ENCODE peak calls at places on chromosomes 16 and 17, in six cellular contexts. Q is cardiac muscle cell; J is pancreas; G is mesendoderm; L is CD4-positive, alpha-beta memory T cell; U is CD4-positive, CD25-positive, alpha-beta regulatory T cell. Y is an unnamed sample. For H3K4me1, the result is how much of the 10 kb centered on the place peaks cover.

GRCh38 chr17:57993471-57994365 is 5.7 kb upstream of the VEZF1 start:
- DNase-seq in Q (no peak), J (no peak), G (no peak), L (no peak), U (no peak), Y (no peak)

GRCh38 chr17:67555855-67556254 is 161.9 kb upstream of the NOL11 start:
- DNase-seq in Q (no peak), J (no peak), G (no peak), L (no peak), U (no peak), Y (no peak)

GRCh38 chr16:17286443-17286842 is 184.3 kb downstream of the XYLT1 start:
- DNase-seq in Q (no peak), J (no peak), G (no peak), L (no peak), U (no peak), Y (no peak)

GRCh38 chr17:82065193-82065637 is 389 bp downstream of the DUS1L start:
- DNase-seq in Q (peak), J (no peak), G (no peak), L (no peak), U (no peak), Y (no peak)

GRCh38 chr16:5709889-5710288 is 612.3 kb upstream of the EEF2KMT start:
- DNase-seq in Q (no peak), J (no peak), G (peak), L (no peak), U (no peak), Y (no peak)

GRCh38 chr17:7355053-7355452 is at the start of gene TMEM95:
- DNase-seq in Q (no peak), J (peak), G (no peak), L (no peak), U (no peak), Y (no peak)

GRCh38 chr17:78658281-78658785 is 81.1 kb upstream of the DNAH17 start:
- DNase-seq in Q (no peak), J (no peak), G (no peak), L (no peak), U (no peak), Y (no peak)

GRCh38 chr16:8850279-8850885 is 18.4 kb downstream of the CARHSP1 start:
- DNase-seq in Q (peak), J (no peak), G (no peak), L (no peak), U (no peak), Y (no peak)

DNA sequence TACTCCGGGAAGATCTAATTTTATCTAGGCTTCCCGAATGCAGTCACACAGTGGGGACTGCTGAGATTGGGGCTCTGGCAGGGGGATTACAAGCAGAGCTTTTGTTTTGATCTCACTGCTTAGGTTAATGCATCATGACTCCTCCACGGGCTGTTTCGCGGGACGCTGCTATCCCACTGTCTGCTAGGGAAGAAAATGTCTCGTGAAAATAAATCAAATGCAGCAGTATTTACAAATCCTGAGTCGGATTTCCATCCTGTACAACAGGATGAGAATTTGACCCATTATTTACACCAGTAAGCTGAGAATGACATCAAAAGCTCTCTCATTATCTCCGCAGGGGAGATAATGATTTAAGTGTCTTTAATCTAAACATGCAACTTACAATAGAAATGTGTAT is 83.7 kb downstream of the CDH11 start:
- DNase-seq in Q (no peak), J (no peak), G (peak), L (no peak), U (no peak), Y (no peak)
- H3K27ac ChIP-seq in Q (no peak), J (no peak), G (no peak), L (no peak), U (no peak), Y (no peak)

GRCh38 chr16:57481421-57481820 is 4.9 kb downstream of the DOK4 start:
- DNase-seq in Q (no peak), J (no peak), G (no peak), L (no peak), U (no peak), Y (no peak)

GRCh38 chr16:57480754-57481230 is 5.5 kb downstream of the DOK4 start:
- DNase-seq in Q (no peak), J (no peak), G (no peak), L (no peak), U (no peak), Y (no peak)

GRCh38 chr16:57484515-57485005 is 1.7 kb downstream of the DOK4 start:
- DNase-seq in Q (no peak), J (no peak), G (no peak), L (no peak), U (no peak), Y (no peak)

GRCh38 chr16:57483725-57484514 is 2.4 kb downstream of the DOK4 start:
- DNase-seq in Q (no peak), J (no peak), G (no peak), L (no peak), U (no peak), Y (no peak)

GRCh38 chr16:57482845-57483545 is 3.3 kb downstream of the DOK4 start:
- DNase-seq in Q (no peak), J (peak), G (no peak), L (no peak), U (no peak), Y (no peak)
- H3K4me1 ChIP-seq in Q (half or more), J (under half), G (under half), L (under half), U (under half), Y (under half)

DNA sequence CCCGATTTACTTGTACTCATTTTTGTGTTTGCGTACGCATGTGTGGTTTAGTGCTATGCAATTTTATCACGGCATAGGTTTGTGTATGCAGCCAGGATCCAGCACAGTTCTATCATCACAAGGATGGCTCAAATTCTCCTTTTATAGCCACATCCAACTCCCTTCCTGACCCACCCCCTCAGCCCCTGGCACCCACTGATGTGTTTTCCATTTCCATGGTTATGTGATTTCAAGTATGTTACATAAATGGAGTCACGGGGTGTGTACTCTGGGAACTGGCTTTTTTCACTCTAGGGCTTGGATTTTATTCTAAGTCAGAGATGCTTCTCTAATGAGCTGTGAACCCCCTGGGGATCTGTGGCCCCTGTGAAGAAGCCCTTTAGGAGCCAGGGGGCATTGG is 16.8 kb downstream of the IL4R start:
- DNase-seq in Q (peak), J (no peak), G (peak), L (no peak), U (no peak), Y (no peak)
- H3K27ac ChIP-seq in Q (no peak), J (peak), G (no peak), L (no peak), U (no peak), Y (peak)

DNA sequence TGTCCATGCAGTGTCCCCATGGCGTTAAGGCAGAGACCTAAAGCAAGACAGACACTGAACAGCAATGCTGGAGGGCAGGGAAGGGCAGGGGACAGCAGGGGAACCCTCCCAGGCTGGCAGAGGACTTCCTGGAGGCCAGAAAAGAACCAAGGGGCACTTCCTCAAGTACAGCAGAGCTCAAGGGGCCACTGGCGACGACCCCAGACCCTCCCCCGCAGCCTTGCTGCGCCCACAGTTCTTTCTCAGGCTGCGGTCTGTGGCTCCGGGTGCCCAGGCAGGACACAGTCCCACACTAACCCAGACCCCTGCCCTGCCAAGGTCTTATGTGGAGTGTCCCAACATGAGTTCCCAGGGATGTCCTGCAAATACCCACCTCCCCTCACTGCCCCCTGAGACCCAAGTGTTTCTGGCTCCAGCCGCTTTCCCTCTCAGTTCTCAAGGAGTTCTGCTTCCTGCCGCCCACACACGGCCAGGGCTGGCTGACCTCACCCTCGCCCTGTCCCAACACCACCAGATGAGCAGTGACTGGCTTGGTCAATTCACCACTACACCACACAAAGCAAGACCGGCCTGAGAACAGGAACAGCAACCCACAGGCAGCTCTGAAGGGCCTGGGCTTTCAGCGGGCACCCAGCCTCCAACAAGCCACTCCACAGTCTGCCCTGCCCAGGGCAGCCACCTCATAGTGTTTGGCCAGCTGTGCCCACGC is 4.1 kb downstream of the CLCN7 start:
- DNase-seq in Q (peak), J (no peak), G (no peak), L (no peak), U (no peak), Y (no peak)
- H3K4me1 ChIP-seq in Q (under half), J (under half), G (under half), L (under half), U (under half), Y (under half)

DNA sequence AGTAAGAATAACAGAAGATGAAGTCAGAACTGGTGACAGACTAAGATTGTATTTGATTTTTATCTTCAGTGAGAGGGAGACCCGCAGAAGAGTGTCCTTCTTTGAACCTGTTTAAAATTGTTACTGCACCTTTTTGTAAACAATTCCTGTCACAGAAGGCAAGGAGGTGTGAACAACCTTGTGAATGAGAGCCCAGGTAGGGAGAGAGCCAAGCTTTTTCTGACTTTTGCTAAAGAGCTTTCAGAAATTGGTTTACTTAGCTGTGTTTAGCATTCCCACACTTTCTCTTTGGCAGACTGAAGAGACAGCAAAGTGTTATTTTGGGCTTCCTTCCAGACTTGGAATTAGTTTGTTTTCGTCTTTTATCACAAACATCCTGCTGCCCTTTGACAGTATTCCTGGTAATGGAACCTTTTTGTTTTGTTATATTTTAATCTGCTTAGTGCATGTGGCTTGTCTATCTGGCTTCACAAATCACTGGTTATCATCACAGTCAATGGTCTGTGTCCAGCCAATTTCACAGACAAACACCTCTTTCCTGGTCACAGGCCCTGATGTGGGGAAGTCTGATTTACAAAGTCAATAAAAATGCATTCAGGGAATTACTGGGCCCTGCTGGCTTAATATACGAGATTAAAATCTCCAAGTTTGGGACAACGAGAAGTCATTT is 85.7 kb upstream of the HS3ST2 start:
- DNase-seq in Q (no peak), J (no peak), G (peak), L (no peak), U (no peak), Y (no peak)
- H3K27ac ChIP-seq in Q (no peak), J (no peak), G (peak), L (no peak), U (no peak), Y (no peak)

DNA sequence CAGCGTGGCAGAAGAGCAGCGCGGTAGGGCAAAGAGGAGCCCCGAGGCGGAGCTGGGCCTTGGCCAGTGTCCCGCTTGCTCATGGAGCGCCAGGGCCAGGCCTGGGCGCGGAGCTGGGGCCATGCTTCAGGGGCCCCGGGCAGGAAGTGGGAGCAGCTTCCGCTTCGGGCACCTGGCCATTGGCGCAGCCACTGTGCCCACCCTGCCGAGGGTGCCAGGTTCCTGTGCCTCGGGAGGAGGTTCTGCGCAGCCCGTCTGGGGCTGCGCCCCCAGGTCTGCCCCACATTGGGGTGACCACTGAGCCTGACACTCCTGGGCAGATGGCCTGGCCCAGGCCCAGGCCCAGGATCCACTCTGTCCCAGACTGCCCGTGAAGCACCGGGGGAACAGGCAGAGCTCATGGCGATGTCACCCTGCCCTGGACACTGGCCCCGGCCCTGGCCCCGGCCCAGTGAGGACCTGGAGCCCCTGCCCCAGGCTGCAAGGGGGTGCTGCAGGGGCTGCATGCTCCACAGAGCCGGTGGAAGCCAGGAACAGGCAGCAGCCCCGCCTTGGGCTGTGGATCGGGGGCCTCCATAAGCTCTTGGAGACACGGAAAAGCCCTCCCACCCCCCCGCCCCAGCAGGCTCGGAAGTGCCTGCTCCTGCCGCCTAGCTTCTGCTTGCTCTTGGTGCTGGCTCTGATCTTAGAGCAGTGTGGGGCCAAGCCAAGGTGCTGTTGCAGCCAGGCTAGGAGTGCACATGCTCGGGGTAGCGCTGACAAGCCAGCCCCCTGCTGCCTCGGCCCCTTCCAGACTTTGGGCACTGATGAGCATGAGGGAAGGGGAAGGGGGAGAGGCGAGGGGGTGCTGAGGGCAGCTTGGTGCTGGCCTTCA is 35.9 kb upstream of the FOXJ1 start:
- DNase-seq in Q (no peak), J (no peak), G (no peak), L (no peak), U (no peak), Y (no peak)
- H3K4me1 ChIP-seq in Q (under half), J (under half), G (under half), L (under half), U (under half), Y (under half)

GRCh38 chr16:59111280-59111679 is 377.2 kb upstream of the GOT2 start:
- DNase-seq in Q (no peak), J (no peak), G (peak), L (no peak), U (no peak), Y (no peak)
- H3K27ac ChIP-seq in Q (no peak), J (no peak), G (no peak), L (no peak), U (no peak), Y (no peak)

GRCh38 chr17:17089206-17089550 is 46.9 kb downstream of the MPRIP start:
- DNase-seq in Q (no peak), J (no peak), G (no peak), L (no peak), U (no peak), Y (no peak)
- H3K4me1 ChIP-seq in Q (under half), J (under half), G (under half), L (under half), U (under half), Y (under half)